ENCODE peak calls at places on chromosome 13, in eight cellular contexts. One of them, this sample, is unnamed.

GRCh38 chr13:44397766-44398223 is 24.2 kb downstream of the SERP2 start:
- DNase-seq in body of pancreas: no peak
- DNase-seq in lung: no peak
- DNase-seq in Peyer's patch: no peak
- DNase-seq in GM23338: no peak
- DNase-seq in psoas muscle: no peak
- DNase-seq in neural progenitor cell: peak; percentile 10
- DNase-seq in aorta: no peak
- DNase-seq in this sample: no peak

GRCh38 chr13:44196186-44196751 is 177.4 kb upstream of the SERP2 start:
- DNase-seq in body of pancreas: no peak
- DNase-seq in lung: no peak
- DNase-seq in Peyer's patch: no peak
- DNase-seq in GM23338: no peak
- DNase-seq in psoas muscle: no peak
- DNase-seq in neural progenitor cell: no peak
- DNase-seq in aorta: no peak
- DNase-seq in this sample: no peak

GRCh38 chr13:106617561-106617960 is 49.6 kb upstream of the ARGLU1 start:
- DNase-seq in body of pancreas: no peak
- DNase-seq in lung: no peak
- DNase-seq in Peyer's patch: no peak
- DNase-seq in GM23338: peak; percentile 3
- DNase-seq in psoas muscle: no peak
- DNase-seq in neural progenitor cell: peak; percentile 61
- DNase-seq in aorta: no peak
- DNase-seq in this sample: no peak

GRCh38 chr13:50576156-50576555 is 267.3 kb downstream of the DLEU7 start:
- DNase-seq in body of pancreas: peak; percentile 86
- DNase-seq in lung: peak; percentile 42
- DNase-seq in Peyer's patch: no peak
- DNase-seq in GM23338: no peak
- DNase-seq in psoas muscle: no peak
- DNase-seq in neural progenitor cell: no peak
- DNase-seq in aorta: no peak
- DNase-seq in this sample: peak; percentile 13

GRCh38 chr13:29101404-29101803 is 281.3 kb downstream of the MTUS2 start:
- DNase-seq in body of pancreas: no peak
- DNase-seq in lung: no peak
- DNase-seq in Peyer's patch: no peak
- DNase-seq in GM23338: no peak
- DNase-seq in psoas muscle: no peak
- DNase-seq in neural progenitor cell: no peak
- DNase-seq in aorta: no peak
- DNase-seq in this sample: no peak

GRCh38 chr13:19597523-19597922 is 35.9 kb upstream of the MPHOSPH8 start:
- DNase-seq in body of pancreas: no peak
- DNase-seq in lung: no peak
- DNase-seq in Peyer's patch: no peak
- DNase-seq in GM23338: no peak
- DNase-seq in psoas muscle: no peak
- DNase-seq in neural progenitor cell: no peak
- DNase-seq in aorta: no peak
- DNase-seq in this sample: no peak

GRCh38 chr13:63636231-63636993 is 2220.8 kb upstream of the PCDH20 start:
- DNase-seq in body of pancreas: peak; percentile 5
- DNase-seq in lung: no peak
- DNase-seq in Peyer's patch: no peak
- DNase-seq in GM23338: peak; percentile 43
- DNase-seq in psoas muscle: no peak
- DNase-seq in neural progenitor cell: no peak
- DNase-seq in aorta: no peak
- DNase-seq in this sample: peak; percentile 17

GRCh38 chr13:98556968-98557591 is 19.8 kb downstream of the STK24 start:
- DNase-seq in body of pancreas: peak; percentile 48
- DNase-seq in lung: no peak
- DNase-seq in Peyer's patch: peak; percentile 66
- DNase-seq in GM23338: no peak
- DNase-seq in psoas muscle: no peak
- DNase-seq in neural progenitor cell: no peak
- DNase-seq in aorta: no peak
- DNase-seq in this sample: peak; percentile 90

GRCh38 chr13:94632227-94632980 is 30.7 kb downstream of the GPR180 start:
- DNase-seq in body of pancreas: no peak
- DNase-seq in lung: no peak
- DNase-seq in Peyer's patch: no peak
- DNase-seq in GM23338: peak; percentile 25
- DNase-seq in psoas muscle: no peak
- DNase-seq in neural progenitor cell: no peak
- DNase-seq in aorta: no peak
- DNase-seq in this sample: no peak

GRCh38 chr13:100341327-100341726 is 247.3 kb downstream of the GGACT start:
- DNase-seq in body of pancreas: no peak
- DNase-seq in lung: no peak
- DNase-seq in Peyer's patch: no peak
- DNase-seq in GM23338: no peak
- DNase-seq in psoas muscle: no peak
- DNase-seq in neural progenitor cell: no peak
- DNase-seq in aorta: no peak
- DNase-seq in this sample: no peak

GRCh38 chr13:70432276-70432805 is 324.1 kb upstream of the KLHL1 start:
- DNase-seq in body of pancreas: no peak
- DNase-seq in lung: no peak
- DNase-seq in Peyer's patch: no peak
- DNase-seq in GM23338: peak; percentile 74
- DNase-seq in psoas muscle: no peak
- DNase-seq in neural progenitor cell: no peak
- DNase-seq in aorta: no peak
- DNase-seq in this sample: no peak

GRCh38 chr13:61383101-61383500 is 32.5 kb downstream of the PCDH20 start:
- DNase-seq in body of pancreas: no peak
- DNase-seq in lung: no peak
- DNase-seq in Peyer's patch: no peak
- DNase-seq in GM23338: no peak
- DNase-seq in psoas muscle: no peak
- DNase-seq in neural progenitor cell: no peak
- DNase-seq in aorta: no peak
- DNase-seq in this sample: no peak

GRCh38 chr13:104431895-104432294 is 1365.7 kb upstream of the SLC10A2 start:
- DNase-seq in body of pancreas: no peak
- DNase-seq in lung: no peak
- DNase-seq in Peyer's patch: no peak
- DNase-seq in GM23338: no peak
- DNase-seq in psoas muscle: no peak
- DNase-seq in neural progenitor cell: no peak
- DNase-seq in aorta: no peak
- DNase-seq in this sample: no peak

GRCh38 chr13:59301166-59301551 is 862.6 kb downstream of the DIAPH3 start:
- DNase-seq in body of pancreas: no peak
- DNase-seq in lung: no peak
- DNase-seq in Peyer's patch: no peak
- DNase-seq in GM23338: no peak
- DNase-seq in psoas muscle: no peak
- DNase-seq in neural progenitor cell: no peak
- DNase-seq in aorta: no peak
- DNase-seq in this sample: no peak

GRCh38 chr13:32086366-32086765 is 54.8 kb downstream of the FRY start:
- DNase-seq in body of pancreas: no peak
- DNase-seq in lung: no peak
- DNase-seq in Peyer's patch: no peak
- DNase-seq in GM23338: no peak
- DNase-seq in psoas muscle: no peak
- DNase-seq in neural progenitor cell: peak; percentile 56
- DNase-seq in aorta: no peak
- DNase-seq in this sample: no peak

GRCh38 chr13:32092471-32092870 is 60.9 kb downstream of the FRY start:
- DNase-seq in body of pancreas: no peak
- DNase-seq in lung: no peak
- DNase-seq in Peyer's patch: no peak
- DNase-seq in GM23338: no peak
- DNase-seq in psoas muscle: no peak
- DNase-seq in neural progenitor cell: no peak
- DNase-seq in aorta: no peak
- DNase-seq in this sample: no peak

GRCh38 chr13:32081591-32081990 is 50.0 kb downstream of the FRY start:
- DNase-seq in body of pancreas: no peak
- DNase-seq in lung: no peak
- DNase-seq in Peyer's patch: no peak
- DNase-seq in GM23338: no peak
- DNase-seq in psoas muscle: no peak
- DNase-seq in neural progenitor cell: no peak
- DNase-seq in aorta: no peak
- DNase-seq in this sample: no peak

GRCh38 chr13:32087955-32088747 is 56.6 kb downstream of the FRY start:
- DNase-seq in body of pancreas: no peak
- DNase-seq in lung: no peak
- DNase-seq in Peyer's patch: no peak
- DNase-seq in GM23338: no peak
- DNase-seq in psoas muscle: no peak
- DNase-seq in neural progenitor cell: no peak
- DNase-seq in aorta: no peak
- DNase-seq in this sample: no peak

GRCh38 chr13:32086791-32087441 is 55.3 kb downstream of the FRY start:
- DNase-seq in body of pancreas: no peak
- DNase-seq in lung: no peak
- DNase-seq in Peyer's patch: no peak
- DNase-seq in GM23338: no peak
- DNase-seq in psoas muscle: no peak
- DNase-seq in neural progenitor cell: no peak
- DNase-seq in aorta: no peak
- DNase-seq in this sample: no peak
- H3K27ac ChIP-seq in body of pancreas: no peak overlapping the region
- H3K27ac ChIP-seq in lung: peak overlapping the region; percentile 34
- H3K27ac ChIP-seq in Peyer's patch: no peak overlapping the region
- H3K27ac ChIP-seq in GM23338: no peak overlapping the region
- H3K27ac ChIP-seq in psoas muscle: peak overlapping the region; percentile 11
- H3K27ac ChIP-seq in neural progenitor cell: peak overlapping the region; percentile 49
- H3K27ac ChIP-seq in aorta: no peak overlapping the region
- H3K27ac ChIP-seq in this sample: no peak overlapping the region

GRCh38 chr13:112760931-112761330 is 71.1 kb downstream of the ATP11A start:
- DNase-seq in body of pancreas: no peak
- DNase-seq in lung: no peak
- DNase-seq in Peyer's patch: no peak
- DNase-seq in GM23338: no peak
- DNase-seq in psoas muscle: no peak
- DNase-seq in neural progenitor cell: no peak
- DNase-seq in aorta: no peak
- DNase-seq in this sample: peak; percentile 29

GRCh38 chr13:112760440-112760839 is 70.6 kb downstream of the ATP11A start:
- DNase-seq in body of pancreas: no peak
- DNase-seq in lung: no peak
- DNase-seq in Peyer's patch: no peak
- DNase-seq in GM23338: no peak
- DNase-seq in psoas muscle: no peak
- DNase-seq in neural progenitor cell: no peak
- DNase-seq in aorta: no peak
- DNase-seq in this sample: peak; percentile 37

GRCh38 chr13:112764028-112764427 is 74.2 kb downstream of the ATP11A start:
- DNase-seq in body of pancreas: no peak
- DNase-seq in lung: no peak
- DNase-seq in Peyer's patch: no peak
- DNase-seq in GM23338: no peak
- DNase-seq in psoas muscle: no peak
- DNase-seq in neural progenitor cell: no peak
- DNase-seq in aorta: no peak
- DNase-seq in this sample: no peak

GRCh38 chr13:112761701-112762689 is 72.2 kb downstream of the ATP11A start:
- DNase-seq in body of pancreas: no peak
- DNase-seq in lung: peak; percentile 59
- DNase-seq in Peyer's patch: no peak
- DNase-seq in GM23338: peak; percentile 60
- DNase-seq in psoas muscle: peak; percentile 35
- DNase-seq in neural progenitor cell: peak; percentile 54
- DNase-seq in aorta: peak; percentile 44
- DNase-seq in this sample: no peak

GRCh38 chr13:112762690-112763080 is 72.8 kb downstream of the ATP11A start:
- DNase-seq in body of pancreas: no peak
- DNase-seq in lung: no peak
- DNase-seq in Peyer's patch: no peak
- DNase-seq in GM23338: no peak
- DNase-seq in psoas muscle: no peak
- DNase-seq in neural progenitor cell: no peak
- DNase-seq in aorta: peak; percentile 26
- DNase-seq in this sample: no peak
- H3K27ac ChIP-seq in body of pancreas: no peak overlapping the region
- H3K27ac ChIP-seq in lung: no peak overlapping the region
- H3K27ac ChIP-seq in Peyer's patch: no peak overlapping the region
- H3K27ac ChIP-seq in GM23338: peak overlapping the region; percentile 80
- H3K27ac ChIP-seq in psoas muscle: no peak overlapping the region
- H3K27ac ChIP-seq in neural progenitor cell: no peak overlapping the region
- H3K27ac ChIP-seq in aorta: no peak overlapping the region
- H3K27ac ChIP-seq in this sample: no peak overlapping the region

DNA sequence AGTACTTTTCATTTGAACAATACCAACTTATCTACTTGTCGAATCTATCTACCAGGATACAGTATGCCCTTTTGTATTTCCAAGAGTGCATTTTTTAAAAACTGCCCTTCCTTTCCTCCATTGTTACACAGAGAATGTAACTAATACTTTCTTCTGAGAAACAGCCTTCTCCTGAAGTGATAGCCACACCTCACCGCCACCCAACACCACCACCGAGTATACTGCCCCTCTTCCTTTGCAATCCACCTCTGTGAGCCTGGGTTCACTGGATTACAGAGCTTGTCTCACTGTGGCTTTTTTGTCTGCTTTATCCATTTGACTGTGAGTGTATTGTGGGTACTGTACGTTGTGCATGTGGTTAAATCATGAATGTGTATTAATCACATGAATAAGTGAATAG is 305.4 kb downstream of the KLF12 start:
- DNase-seq in body of pancreas: no peak
- DNase-seq in lung: no peak
- DNase-seq in Peyer's patch: no peak
- DNase-seq in GM23338: no peak
- DNase-seq in psoas muscle: no peak
- DNase-seq in neural progenitor cell: no peak
- DNase-seq in aorta: no peak
- DNase-seq in this sample: no peak
- H3K27ac ChIP-seq in body of pancreas: no peak overlapping the region
- H3K27ac ChIP-seq in lung: no peak overlapping the region
- H3K27ac ChIP-seq in Peyer's patch: no peak overlapping the region
- H3K27ac ChIP-seq in GM23338: no peak overlapping the region
- H3K27ac ChIP-seq in psoas muscle: no peak overlapping the region
- H3K27ac ChIP-seq in neural progenitor cell: no peak overlapping the region
- H3K27ac ChIP-seq in aorta: no peak overlapping the region
- H3K27ac ChIP-seq in this sample: no peak overlapping the region

GRCh38 chr13:112994781-112995355 is 25.9 kb downstream of the MCF2L start:
- DNase-seq in body of pancreas: no peak
- DNase-seq in lung: no peak
- DNase-seq in Peyer's patch: no peak
- DNase-seq in GM23338: no peak
- DNase-seq in psoas muscle: no peak
- DNase-seq in neural progenitor cell: no peak
- DNase-seq in aorta: no peak
- DNase-seq in this sample: no peak
- H3K27ac ChIP-seq in body of pancreas: no peak overlapping the region
- H3K27ac ChIP-seq in lung: no peak overlapping the region
- H3K27ac ChIP-seq in Peyer's patch: peak overlapping the region; percentile 68
- H3K27ac ChIP-seq in GM23338: no peak overlapping the region
- H3K27ac ChIP-seq in psoas muscle: no peak overlapping the region
- H3K27ac ChIP-seq in neural progenitor cell: no peak overlapping the region
- H3K27ac ChIP-seq in aorta: no peak overlapping the region
- H3K27ac ChIP-seq in this sample: peak overlapping the region; percentile 55

This sample was measured in small intestine.